ENCODE peak calls at places on chromosomes 5 and 9, in seven cellular contexts. F is HepG2, L is uterus, A is breast epithelium, Q is lower leg skin, V is vagina, O is HCT116. D is an unnamed sample.

GRCh38 chr5:135243194-135244191 is 155.5 kb downstream of the MACROH2A1 start:
- DNase-seq in F (peak; percentile 39), L (peak; percentile 82), A (peak; percentile 17), Q (peak; percentile 83), V (peak; percentile 89), O (no peak), D (no peak)

GRCh38 chr9:76900884-76901440 is 5.0 kb downstream of the PRUNE2 start:
- DNase-seq in F (no peak), L (no peak), A (no peak), Q (no peak), V (no peak), O (no peak), D (no peak)

GRCh38 chr9:135536166-135536565 is 9.8 kb upstream of the OBP2A start:
- DNase-seq in F (no peak), L (no peak), A (no peak), Q (no peak), V (no peak), O (no peak), D (no peak)

GRCh38 chr5:69042915-69043795 is 50.7 kb upstream of the SLC30A5 start:
- DNase-seq in F (peak; percentile 87), L (peak; percentile 71), A (peak; percentile 56), Q (peak; percentile 89), V (no peak), O (peak; percentile 88), D (peak; percentile 93)

GRCh38 chr5:177496111-177497010 is 1.0 kb downstream of the PDLIM7 start:
- DNase-seq in F (peak; percentile 85), L (peak; percentile 89), A (peak; percentile 82), Q (no peak), V (no peak), O (peak; percentile 44), D (peak; percentile 86)

GRCh38 chr5:57900356-57900944 is 417.8 kb upstream of the ACTBL2 start:
- DNase-seq in F (no peak), L (no peak), A (no peak), Q (no peak), V (no peak), O (no peak), D (no peak)

GRCh38 chr9:78865757-78866156 is 568.8 kb downstream of the PSAT1 start:
- DNase-seq in F (no peak), L (no peak), A (no peak), Q (no peak), V (no peak), O (no peak), D (no peak)

GRCh38 chr9:105299190-105299854 is 54.9 kb downstream of the SLC44A1 start:
- DNase-seq in F (peak; percentile 26), L (no peak), A (no peak), Q (no peak), V (no peak), O (no peak), D (peak; percentile 70)

GRCh38 chr5:154215531-154215930 is 25.0 kb downstream of the GALNT10 start:
- DNase-seq in F (no peak), L (no peak), A (no peak), Q (no peak), V (no peak), O (no peak), D (no peak)

GRCh38 chr5:179342577-179342976 is 2.7 kb downstream of the ADAMTS2 start:
- DNase-seq in F (no peak), L (peak; percentile 59), A (no peak), Q (no peak), V (no peak), O (no peak), D (no peak)

GRCh38 chr5:98763001-98763630 is 10.3 kb upstream of the RGMB start:
- DNase-seq in F (no peak), L (no peak), A (no peak), Q (no peak), V (no peak), O (no peak), D (no peak)

GRCh38 chr9:99019523-99020331 is 76.0 kb downstream of the COL15A1 start:
- DNase-seq in F (no peak), L (no peak), A (no peak), Q (peak; percentile 53), V (peak; percentile 77), O (no peak), D (no peak)

GRCh38 chr5:87888139-87888538 is 380.5 kb downstream of the TMEM161B start:
- DNase-seq in F (no peak), L (no peak), A (no peak), Q (no peak), V (no peak), O (no peak), D (no peak)

GRCh38 chr5:87887247-87887646 is 381.4 kb downstream of the TMEM161B start:
- DNase-seq in F (no peak), L (no peak), A (no peak), Q (no peak), V (no peak), O (no peak), D (no peak)

GRCh38 chr5:87885727-87886126 is 382.9 kb downstream of the TMEM161B start:
- DNase-seq in F (no peak), L (no peak), A (no peak), Q (no peak), V (no peak), O (no peak), D (peak; percentile 5)
- TF ChIP-seq CTCF in F (no peak), L (no peak), A (no peak), Q (no peak), V (no peak), O (peak; percentile 16), D (no peak)

GRCh38 chr5:74916831-74917710 is 50.9 kb upstream of the FAM169A start:
- DNase-seq in F (peak; percentile 99), L (no peak), A (no peak), Q (no peak), V (no peak), O (no peak), D (peak; percentile 5)
- TF ChIP-seq POLR2A in F (no peak), L (no peak), A (no peak), Q (no peak), V (no peak), O (no peak), D (no peak)

GRCh38 chr9:137286980-137287383 is 9.5 kb downstream of the TOR4A start:
- DNase-seq in F (peak; percentile 68), L (peak; percentile 17), A (no peak), Q (no peak), V (no peak), O (peak; percentile 72), D (peak; percentile 76)
- TF ChIP-seq CTCF in F (peak; percentile 92), L (peak; percentile 43), A (peak; percentile 58), Q (no peak), V (no peak), O (peak; percentile 84), D (peak; percentile 63)

DNA sequence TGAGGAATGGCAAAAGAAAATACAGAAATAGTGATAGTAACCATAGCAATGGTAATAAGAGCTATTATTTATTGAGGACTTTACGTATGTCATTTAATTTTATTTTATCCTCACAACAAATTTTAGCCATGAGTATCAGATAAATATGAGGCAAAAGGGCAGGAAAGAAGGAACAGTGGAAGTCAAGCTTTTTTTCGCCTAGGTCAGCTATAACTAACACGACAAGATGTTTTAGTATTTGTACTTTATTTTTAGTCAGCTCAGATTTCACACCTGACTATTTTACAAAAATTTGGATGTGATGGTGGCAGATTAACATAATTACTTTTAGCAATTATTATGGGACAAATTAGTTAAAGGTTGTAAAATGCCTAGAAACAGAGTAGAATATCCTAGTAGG is 34.8 kb upstream of the CDKN2B start:
- DNase-seq in F (no peak), L (no peak), A (no peak), Q (no peak), V (no peak), O (no peak), D (no peak)
- TF ChIP-seq POLR2A in F (no peak), L (no peak), A (no peak), Q (no peak), V (no peak), O (no peak), D (no peak)

GRCh38 chr5:22889714-22890113 is 36.6 kb upstream of the CDH12 start:
- DNase-seq in F (no peak), L (no peak), A (no peak), Q (no peak), V (no peak), O (no peak), D (no peak)
- TF ChIP-seq CTCF in F (no peak), L (no peak), A (no peak), Q (no peak), V (no peak), O (no peak), D (no peak)

DNA sequence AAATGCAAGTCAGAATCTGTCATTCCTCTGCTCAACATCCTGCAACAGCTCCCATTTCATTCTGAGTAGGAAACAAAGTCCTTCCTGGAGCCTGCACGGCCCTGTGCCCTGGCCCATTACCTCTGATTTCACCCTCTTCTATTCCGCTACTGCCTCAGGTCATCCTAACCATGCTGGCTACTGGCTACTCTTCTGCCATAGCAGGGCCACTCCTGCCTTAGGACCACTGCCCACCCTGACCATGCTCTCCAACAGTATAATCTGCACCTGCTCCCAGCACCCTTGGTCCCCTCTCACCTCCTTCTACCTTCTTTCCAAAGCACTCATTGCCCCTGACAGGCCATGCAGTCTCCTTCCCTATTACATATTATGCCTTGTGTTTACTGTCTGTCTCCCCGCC is 8.2 kb downstream of the DPH7 start:
- DNase-seq in F (no peak), L (no peak), A (no peak), Q (no peak), V (no peak), O (no peak), D (no peak)
- TF ChIP-seq POLR2A in F (no peak), L (no peak), A (no peak), Q (no peak), V (no peak), O (no peak), D (no peak)

GRCh38 chr9:127396253-127396807 is 639 bp upstream of the SLC2A8 start:
- DNase-seq in F (no peak), L (no peak), A (no peak), Q (no peak), V (no peak), O (no peak), D (no peak)

GRCh38 chr9:127395491-127396252 is 1.3 kb upstream of the SLC2A8 start:
- DNase-seq in F (peak; percentile 86), L (no peak), A (no peak), Q (peak; percentile 75), V (no peak), O (no peak), D (peak; percentile 60)

GRCh38 chr9:127397722-127398647 is 1.0 kb downstream of the SLC2A8 start:
- DNase-seq in F (peak; percentile 36), L (peak; percentile 57), A (no peak), Q (peak; percentile 88), V (no peak), O (no peak), D (no peak)

GRCh38 chr9:127398715-127399400 is 1.9 kb downstream of the SLC2A8 start:
- DNase-seq in F (no peak), L (no peak), A (no peak), Q (no peak), V (no peak), O (no peak), D (no peak)

GRCh38 chr9:127396808-127397721 is at the start of gene SLC2A8:
- DNase-seq in F (peak; percentile 99), L (peak; percentile 99), A (peak; percentile 99), Q (peak; percentile 99), V (peak; percentile 100), O (peak; percentile 99), D (peak; percentile 39)
- TF ChIP-seq CTCF in F (peak; percentile 48), L (peak; percentile 54), A (no peak), Q (no peak), V (no peak), O (peak; percentile 7), D (no peak)